ENCODE peak calls at places on chromosome X, in four cellular contexts. One of them, this sample, is unnamed. For H3K27me3 and H3K4me1, the result is how much of the 10 kb centered on the place peaks cover.

GRCh38 chrX:10603612-10604011 is 16.8 kb downstream of the MID1 start:
- DNase-seq in aorta: no peak
- DNase-seq in breast epithelium: no peak
- DNase-seq in heart right ventricle: no peak
- DNase-seq in this sample: no peak

GRCh38 chrX:84046403-84046984 is 141.5 kb downstream of the RPS6KA6 start:
- DNase-seq in aorta: no peak
- DNase-seq in breast epithelium: no peak
- DNase-seq in heart right ventricle: no peak
- DNase-seq in this sample: no peak

GRCh38 chrX:107571296-107571998 is 56.9 kb upstream of the PRPS1 start:
- DNase-seq in aorta: no peak
- DNase-seq in breast epithelium: no peak
- DNase-seq in heart right ventricle: no peak
- DNase-seq in this sample: peak

GRCh38 chrX:129726307-129727111 is 12.3 kb upstream of the XPNPEP2 start:
- DNase-seq in aorta: peak
- DNase-seq in breast epithelium: peak
- DNase-seq in heart right ventricle: peak
- DNase-seq in this sample: peak

GRCh38 chrX:110143454-110144210 is 140.7 kb downstream of the TMEM164 start:
- DNase-seq in aorta: no peak
- DNase-seq in breast epithelium: no peak
- DNase-seq in heart right ventricle: peak
- DNase-seq in this sample: peak

GRCh38 chrX:65697915-65698796 is 30.7 kb downstream of the MSN start:
- DNase-seq in aorta: no peak
- DNase-seq in breast epithelium: no peak
- DNase-seq in heart right ventricle: peak
- DNase-seq in this sample: peak

GRCh38 chrX:110310000-110310790 is 7.7 kb downstream of the AMMECR1 start:
- DNase-seq in aorta: no peak
- DNase-seq in breast epithelium: no peak
- DNase-seq in heart right ventricle: no peak
- DNase-seq in this sample: no peak

GRCh38 chrX:121579016-121579760 is 531.8 kb downstream of the GLUD2 start:
- DNase-seq in aorta: no peak
- DNase-seq in breast epithelium: no peak
- DNase-seq in heart right ventricle: peak
- DNase-seq in this sample: no peak

GRCh38 chrX:108070891-108071290 is 20.5 kb downstream of the PSMD10 start:
- DNase-seq in aorta: no peak
- DNase-seq in breast epithelium: no peak
- DNase-seq in heart right ventricle: no peak
- DNase-seq in this sample: no peak

GRCh38 chrX:25156323-25156722 is 140.6 kb upstream of the ARX start:
- DNase-seq in aorta: no peak
- DNase-seq in breast epithelium: no peak
- DNase-seq in heart right ventricle: no peak
- DNase-seq in this sample: no peak

GRCh38 chrX:66674506-66674905 is 35.6 kb upstream of the EDA2R start:
- DNase-seq in aorta: no peak
- DNase-seq in breast epithelium: no peak
- DNase-seq in heart right ventricle: no peak
- DNase-seq in this sample: no peak

GRCh38 chrX:119682019-119682989 is 10.7 kb downstream of the SEPTIN6 start:
- DNase-seq in aorta: no peak
- DNase-seq in breast epithelium: no peak
- DNase-seq in heart right ventricle: no peak
- DNase-seq in this sample: no peak

GRCh38 chrX:108020631-108021030 is 24.2 kb upstream of the VSIG1 start:
- DNase-seq in aorta: no peak
- DNase-seq in breast epithelium: no peak
- DNase-seq in heart right ventricle: no peak
- DNase-seq in this sample: no peak

GRCh38 chrX:71950066-71950465 is 39.4 kb downstream of the NHSL2 start:
- DNase-seq in aorta: no peak
- DNase-seq in breast epithelium: no peak
- DNase-seq in heart right ventricle: no peak
- DNase-seq in this sample: no peak
- H3K27me3 ChIP-seq in aorta: under half
- H3K27me3 ChIP-seq in breast epithelium: half or more
- H3K27me3 ChIP-seq in heart right ventricle: under half
- H3K27me3 ChIP-seq in this sample: under half

GRCh38 chrX:68203656-68204055 is 229.6 kb downstream of the OPHN1 start:
- DNase-seq in aorta: no peak
- DNase-seq in breast epithelium: no peak
- DNase-seq in heart right ventricle: no peak
- DNase-seq in this sample: no peak
- H3K4me1 ChIP-seq in aorta: under half
- H3K4me1 ChIP-seq in breast epithelium: under half
- H3K4me1 ChIP-seq in heart right ventricle: under half
- H3K4me1 ChIP-seq in this sample: under half

GRCh38 chrX:123756320-123756719 is 23.5 kb upstream of the THOC2 start:
- DNase-seq in aorta: no peak
- DNase-seq in breast epithelium: no peak
- DNase-seq in heart right ventricle: no peak
- DNase-seq in this sample: no peak
- H3K27ac ChIP-seq in aorta: peak
- H3K27ac ChIP-seq in breast epithelium: peak
- H3K27ac ChIP-seq in heart right ventricle: no peak
- H3K27ac ChIP-seq in this sample: no peak

DNA sequence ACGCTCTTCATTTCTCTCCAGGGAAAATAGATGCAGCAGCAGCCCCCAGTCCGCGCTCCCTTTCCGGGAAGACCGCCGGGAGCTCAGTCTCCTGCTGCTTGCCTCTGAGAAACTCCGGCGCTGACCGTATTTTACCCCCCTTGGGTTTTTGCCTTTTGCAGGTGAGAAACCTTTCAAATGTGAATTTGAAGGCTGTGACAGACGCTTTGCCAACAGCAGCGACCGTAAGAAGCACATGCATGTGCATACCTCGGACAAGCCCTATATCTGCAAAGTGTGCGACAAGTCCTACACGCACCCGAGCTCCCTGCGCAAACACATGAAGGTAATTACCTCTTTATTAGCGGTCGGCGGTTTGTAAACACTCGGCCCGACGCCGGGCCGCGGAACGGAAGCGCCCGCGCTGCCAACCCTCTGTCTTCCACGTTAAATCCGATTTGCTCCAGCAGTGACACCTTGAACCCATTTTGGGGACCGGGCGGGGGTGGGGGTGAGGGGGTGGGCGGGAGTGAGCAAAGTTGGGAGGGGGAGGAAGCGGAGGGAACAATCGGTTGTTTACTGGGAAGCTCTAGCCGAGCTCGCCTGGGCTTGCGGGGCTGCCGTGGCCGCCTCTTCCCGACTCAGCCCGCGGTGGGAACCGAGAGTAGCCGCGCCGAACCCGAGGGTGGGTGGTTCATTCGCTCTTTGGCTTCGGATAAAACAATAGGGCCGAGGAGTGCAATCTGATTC is 3.0 kb downstream of the ZIC3 start:
- DNase-seq in aorta: no peak
- DNase-seq in breast epithelium: no peak
- DNase-seq in heart right ventricle: no peak
- DNase-seq in this sample: no peak
- H3K27me3 ChIP-seq in aorta: under half
- H3K27me3 ChIP-seq in breast epithelium: half or more
- H3K27me3 ChIP-seq in heart right ventricle: half or more
- H3K27me3 ChIP-seq in this sample: under half

DNA sequence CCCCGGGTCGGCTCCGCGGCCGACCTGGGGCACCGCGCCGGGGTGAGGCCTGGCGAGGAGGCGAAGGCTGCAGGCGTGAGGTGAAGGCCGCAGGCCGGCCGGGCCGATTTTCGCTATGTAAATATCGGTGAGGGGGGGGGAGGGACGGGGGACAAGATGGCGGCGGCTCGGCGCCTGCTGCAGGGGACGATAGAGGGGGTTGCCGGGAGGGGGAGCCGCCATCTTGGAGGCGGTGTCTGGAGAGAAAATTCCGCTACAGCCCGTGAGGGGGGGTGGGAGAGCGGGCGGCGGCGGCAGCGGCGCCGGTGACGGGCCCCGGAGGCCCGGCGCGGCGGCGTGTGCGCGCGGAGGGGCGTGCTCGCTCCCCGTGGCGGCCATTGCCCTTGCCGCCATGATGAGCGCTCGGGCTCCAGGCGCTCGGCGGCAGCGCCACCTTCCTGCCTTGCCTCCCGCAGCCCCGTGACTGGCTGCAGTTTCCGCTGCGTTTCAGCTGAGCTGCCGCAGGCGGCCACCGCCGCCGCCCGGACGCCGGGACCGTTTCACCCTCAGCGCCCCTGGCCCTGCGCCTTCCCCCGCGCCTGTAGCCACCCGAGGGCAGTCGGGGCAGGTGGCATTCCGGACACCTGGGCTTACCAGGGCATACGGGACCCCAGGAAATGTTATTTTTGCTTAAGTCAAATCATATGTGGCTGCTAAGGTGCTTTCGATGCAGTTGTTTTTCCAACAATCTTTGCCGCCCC is 692 bp downstream of the ZFX start:
- DNase-seq in aorta: peak
- DNase-seq in breast epithelium: peak
- DNase-seq in heart right ventricle: peak
- DNase-seq in this sample: peak
- H3K4me1 ChIP-seq in aorta: under half
- H3K4me1 ChIP-seq in breast epithelium: under half
- H3K4me1 ChIP-seq in heart right ventricle: under half
- H3K4me1 ChIP-seq in this sample: half or more

DNA sequence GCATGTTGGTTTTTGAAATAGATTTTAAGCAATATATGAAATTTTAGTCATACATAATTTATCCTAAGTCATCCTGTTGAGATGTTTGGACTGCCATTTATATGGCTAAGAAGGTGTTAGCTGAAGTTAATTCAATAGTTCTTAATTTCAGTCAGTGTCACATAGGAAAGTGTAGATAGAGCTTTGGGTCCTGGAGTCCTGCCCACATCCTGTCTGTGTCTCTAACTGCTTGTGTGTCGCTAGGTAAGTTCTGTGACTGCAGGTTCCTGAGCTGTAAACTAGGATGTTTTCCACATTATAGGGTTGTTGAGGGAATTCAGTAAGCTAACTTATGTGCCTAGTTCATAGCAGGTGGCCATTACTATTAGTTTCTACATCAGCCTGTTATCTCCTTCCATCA is 20.7 kb downstream of the OFD1 start:
- DNase-seq in aorta: no peak
- DNase-seq in breast epithelium: no peak
- DNase-seq in heart right ventricle: no peak
- DNase-seq in this sample: no peak
- H3K27ac ChIP-seq in aorta: no peak
- H3K27ac ChIP-seq in breast epithelium: no peak
- H3K27ac ChIP-seq in heart right ventricle: no peak
- H3K27ac ChIP-seq in this sample: no peak

DNA sequence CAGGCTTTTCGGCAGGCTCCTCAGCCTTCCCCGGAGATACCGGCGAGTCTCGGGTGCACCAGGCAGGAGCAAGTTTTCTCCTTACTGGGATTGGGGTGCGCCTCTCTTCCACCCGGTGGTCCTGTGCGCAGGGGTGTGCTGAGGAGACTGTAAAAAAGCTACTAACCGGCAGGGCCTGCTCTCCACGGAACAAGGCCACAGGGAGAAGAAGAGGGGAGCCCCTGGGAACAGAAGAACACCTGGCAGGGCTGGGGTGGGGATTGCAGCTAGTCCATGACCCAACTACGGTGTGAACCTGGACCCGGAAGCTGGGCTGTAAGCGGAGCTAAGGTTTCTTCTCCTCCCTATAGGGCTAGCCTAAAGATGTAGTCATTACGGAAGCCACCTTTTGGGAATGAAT is 17.7 kb upstream of the ZIC3 start:
- DNase-seq in aorta: no peak
- DNase-seq in breast epithelium: no peak
- DNase-seq in heart right ventricle: no peak
- DNase-seq in this sample: no peak
- H3K27me3 ChIP-seq in aorta: under half
- H3K27me3 ChIP-seq in breast epithelium: half or more
- H3K27me3 ChIP-seq in heart right ventricle: half or more
- H3K27me3 ChIP-seq in this sample: under half

DNA sequence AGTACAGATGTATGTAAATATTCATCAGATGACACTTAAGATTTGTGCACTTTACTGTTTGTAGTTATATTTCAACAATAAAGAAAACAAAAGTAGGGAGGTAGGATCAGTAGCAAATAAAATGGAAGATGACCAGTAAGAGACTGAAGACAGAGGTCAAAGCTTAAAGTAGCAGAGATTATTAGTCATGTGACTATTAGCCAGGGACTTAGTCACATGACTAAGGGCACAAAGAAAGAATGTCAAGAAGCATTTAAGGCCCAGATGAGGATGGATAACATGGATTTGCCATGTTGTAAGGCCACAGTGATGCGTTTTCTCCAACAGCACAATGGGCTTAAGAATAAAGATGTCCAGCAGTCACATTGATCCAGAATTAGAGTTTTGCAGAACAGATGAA is 479.6 kb downstream of the BCOR start:
- DNase-seq in aorta: no peak
- DNase-seq in breast epithelium: no peak
- DNase-seq in heart right ventricle: no peak
- DNase-seq in this sample: no peak
- H3K4me1 ChIP-seq in aorta: under half
- H3K4me1 ChIP-seq in breast epithelium: under half
- H3K4me1 ChIP-seq in heart right ventricle: under half
- H3K4me1 ChIP-seq in this sample: under half

This sample was measured in psoas muscle.